ENCODE peak calls at places on chromosomes 13 and 19, in six cellular contexts. Y, V, R, M, F and D are unnamed samples.

GRCh38 chr13:84137292-84137691 is 255.0 kb upstream of the SLITRK1 start:
- DNase-seq in M (no peak), F (no peak), V (no peak), Y (no peak), R (no peak), D (no peak)

GRCh38 chr13:113150545-113151365 is 7.7 kb upstream of the PROZ start:
- DNase-seq in F (no peak), R (no peak), Y (no peak), M (no peak), V (no peak), D (no peak)

GRCh38 chr13:31452525-31452924 is 252.8 kb downstream of the B3GLCT start:
- DNase-seq in R (no peak), V (no peak), Y (no peak), F (no peak), M (no peak), D (no peak)

GRCh38 chr19:35403116-35403760 is 32.4 kb downstream of the GPR42 start:
- DNase-seq in M (no peak), V (no peak), Y (no peak), R (no peak), F (peak), D (no peak)

GRCh38 chr13:95784161-95784880 is 107.4 kb downstream of the DNAJC3 start:
- DNase-seq in V (no peak), M (peak), F (no peak), Y (no peak), R (no peak), D (no peak)

GRCh38 chr19:13817615-13818371 is 22.6 kb downstream of the ZSWIM4 start:
- DNase-seq in F (peak), V (peak), M (no peak), R (peak), Y (no peak), D (no peak)

GRCh38 chr13:94546071-94546839 is 49.7 kb downstream of the TGDS start:
- DNase-seq in R (no peak), F (no peak), Y (no peak), M (no peak), V (no peak), D (no peak)

GRCh38 chr19:40270362-40271089 is 14.6 kb downstream of the AKT2 start:
- DNase-seq in M (no peak), F (no peak), R (no peak), Y (no peak), V (no peak), D (no peak)

GRCh38 chr19:12840091-12841079 is 2.1 kb downstream of the MAST1 start:
- DNase-seq in Y (no peak), M (peak), R (peak), V (peak), F (peak), D (peak)

GRCh38 chr19:33296473-33297060 is 5.8 kb downstream of the CEBPA start:
- DNase-seq in M (peak), R (no peak), V (no peak), Y (peak), F (no peak), D (no peak)

GRCh38 chr19:54462713-54463530 is 656 bp downstream of the LENG9 start:
- DNase-seq in M (peak), Y (peak), V (peak), R (peak), F (peak), D (no peak)

GRCh38 chr19:3969435-3970312 is 1.2 kb downstream of the DAPK3 start:
- DNase-seq in Y (peak), V (no peak), F (peak), M (peak), R (no peak), D (no peak)

GRCh38 chr19:40413291-40413994 is at the start of gene PRX:
- DNase-seq in Y (no peak), F (peak), V (no peak), R (no peak), M (no peak), D (no peak)

GRCh38 chr19:38658462-38659306 is 11.2 kb downstream of the ACTN4 start:
- DNase-seq in V (peak), Y (peak), F (peak), M (peak), R (no peak), D (no peak)

GRCh38 chr13:89315287-89315686 is 1644.1 kb downstream of the SLITRK5 start:
- DNase-seq in R (no peak), V (no peak), M (no peak), Y (no peak), F (no peak), D (no peak)

GRCh38 chr19:31214997-31215396 is 134.2 kb downstream of the TSHZ3 start:
- DNase-seq in F (no peak), V (no peak), R (no peak), M (no peak), Y (no peak), D (no peak)

GRCh38 chr19:18871543-18871942 is 24.4 kb downstream of the CERS1 start:
- DNase-seq in V (no peak), R (no peak), M (no peak), F (no peak), Y (no peak), D (no peak)

GRCh38 chr13:52793507-52793906 is 53.9 kb upstream of the CNMD start:
- DNase-seq in V (no peak), Y (no peak), M (no peak), R (no peak), F (no peak), D (no peak)

GRCh38 chr13:112826565-112826964 is 136.7 kb downstream of the ATP11A start:
- DNase-seq in V (no peak), M (no peak), R (no peak), Y (no peak), F (no peak), D (no peak)

GRCh38 chr13:37138917-37139316 is 33.5 kb upstream of the CSNK1A1L start:
- DNase-seq in F (no peak), Y (no peak), M (peak), V (no peak), R (no peak), D (no peak)

GRCh38 chr13:97413694-97414093 is 20.3 kb upstream of the RAP2A start:
- DNase-seq in M (no peak), V (no peak), F (no peak), Y (no peak), R (no peak), D (no peak)

GRCh38 chr19:16598848-16599247 is 26.6 kb upstream of the SLC35E1 start:
- DNase-seq in Y (no peak), M (no peak), F (peak), V (no peak), R (no peak), D (no peak)

GRCh38 chr13:99087954-99088491 is 110.2 kb upstream of the DOCK9 start:
- DNase-seq in M (no peak), Y (no peak), F (peak), V (peak), R (no peak), D (no peak)

GRCh38 chr13:21537105-21537504 is 66.9 kb downstream of the MICU2 start:
- DNase-seq in R (no peak), V (no peak), Y (no peak), F (no peak), M (peak), D (no peak)

GRCh38 chr19:33192010-33192409 is 2.1 kb upstream of the LRP3 start:
- DNase-seq in F (no peak), M (no peak), Y (no peak), R (no peak), V (no peak), D (no peak)

GRCh38 chr19:6092329-6093286 is 17.7 kb downstream of the RFX2 start:
- DNase-seq in R (peak), V (peak), Y (peak), F (peak), M (peak), D (no peak)

GRCh38 chr19:44577566-44577874 is 35.8 kb upstream of the IGSF23 start:
- DNase-seq in Y (no peak), V (no peak), M (no peak), R (no peak), F (no peak), D (no peak)

GRCh38 chr19:40691421-40692211 is 1.2 kb upstream of the NUMBL start:
- DNase-seq in R (no peak), F (no peak), V (peak), M (peak), Y (no peak), D (no peak)

GRCh38 chr13:97798171-97798821 is 155.2 kb upstream of the IPO5 start:
- DNase-seq in F (no peak), Y (no peak), R (no peak), M (peak), V (no peak), D (no peak)

GRCh38 chr13:67238277-67238859 is 8.2 kb upstream of the PCDH9 start:
- DNase-seq in Y (no peak), V (no peak), F (peak), R (no peak), M (peak), D (no peak)

GRCh38 chr19:39599116-39599515 is 3.2 kb upstream of the LGALS13 start:
- DNase-seq in M (peak), Y (no peak), F (peak), V (no peak), R (no peak), D (no peak)

GRCh38 chr13:39892731-39893293 is 237.3 kb downstream of the COG6 start:
- DNase-seq in Y (peak), R (no peak), V (no peak), M (peak), F (no peak), D (no peak)

GRCh38 chr19:588093-588742 is 1.5 kb upstream of the HCN2 start:
- DNase-seq in V (peak), M (peak), Y (no peak), F (peak), R (peak), D (no peak)

GRCh38 chr19:50319156-50319555 is 10.0 kb downstream of the KCNC3 start:
- DNase-seq in Y (no peak), R (no peak), V (no peak), F (no peak), M (no peak), D (no peak)
- TF ChIP-seq CTCF in Y (no peak), R (no peak), V (no peak), F (no peak), M (no peak), D (no peak)

GRCh38 chr19:42219812-42220750 is at the start of gene ZNF526:
- DNase-seq in F (peak), R (peak), V (peak), M (peak), Y (peak), D (peak)
- TF ChIP-seq CTCF in F (no peak), R (no peak), V (no peak), M (no peak), Y (no peak), D (no peak)

DNA sequence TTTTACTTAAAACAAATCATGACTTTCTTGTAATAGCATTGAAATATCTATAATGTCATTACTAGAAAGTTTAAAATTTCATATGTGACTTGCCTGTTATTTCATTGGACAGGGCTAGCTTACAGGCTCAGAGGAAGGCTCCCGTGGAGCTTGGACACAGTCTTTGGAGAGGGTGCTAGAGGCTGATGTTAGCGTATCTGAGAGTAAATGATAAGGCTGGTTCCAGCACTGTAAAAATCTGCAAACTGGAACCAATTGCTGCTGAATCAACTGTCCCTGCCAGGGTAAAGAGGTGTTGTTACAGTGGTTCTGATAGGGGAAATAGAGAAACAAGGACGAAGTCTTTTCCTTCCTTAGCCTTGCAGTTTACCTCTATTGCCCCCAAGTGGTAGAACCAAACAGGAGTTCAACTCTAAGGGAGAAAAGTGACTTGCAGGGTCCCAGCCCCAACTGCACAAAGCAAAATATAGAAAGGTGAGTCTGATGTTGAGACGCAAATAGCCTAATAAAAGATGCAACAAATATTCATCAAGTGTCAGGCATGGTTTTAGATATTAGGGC is 901.7 kb downstream of the DIAPH3 start:
- DNase-seq in F (peak), M (no peak), R (no peak), Y (no peak), V (no peak), D (no peak)
- TF ChIP-seq CTCF in F (peak), M (no peak), R (no peak), Y (no peak), V (no peak), D (no peak)

GRCh38 chr13:45796421-45796960 is 55.1 kb downstream of the SIAH3 start:
- DNase-seq in F (peak), M (no peak), R (no peak), Y (no peak), V (no peak), D (no peak)

GRCh38 chr13:45798851-45799250 is 52.7 kb downstream of the SIAH3 start:
- DNase-seq in R (no peak), F (no peak), M (no peak), V (no peak), Y (no peak), D (no peak)

DNA sequence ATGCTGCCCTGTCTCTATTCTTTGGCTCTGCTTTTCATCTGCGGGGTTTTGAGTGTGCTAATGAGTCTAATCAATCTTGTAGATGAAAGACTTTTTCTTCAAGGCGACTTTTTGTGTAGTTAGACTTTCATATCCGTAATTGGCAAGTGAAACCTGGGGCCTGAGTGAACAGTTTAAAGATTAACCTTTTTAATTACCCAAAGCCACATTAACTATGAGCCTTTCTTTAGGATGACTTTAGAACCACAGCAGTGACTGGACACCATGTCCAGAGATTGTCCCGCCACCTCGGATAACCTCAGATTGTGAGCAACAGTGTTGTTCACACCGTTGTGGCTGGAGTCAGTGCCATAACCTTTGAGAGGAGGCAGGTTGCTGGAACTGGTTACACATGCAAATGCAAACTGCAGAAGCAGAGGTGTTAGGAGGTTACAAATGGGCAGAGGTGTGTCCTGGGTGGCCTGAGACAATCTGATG is 58.7 kb downstream of the SIAH3 start:
- DNase-seq in M (no peak), Y (no peak), R (no peak), V (no peak), F (no peak), D (no peak)
- TF ChIP-seq CTCF in M (no peak), Y (no peak), R (no peak), V (no peak), F (no peak), D (no peak)